ENCODE peak calls at places on chromosomes 11 and 22, in seven cellular contexts. One of them, this sample, is unnamed.

GRCh38 chr22:45997077-45997774 is 20.3 kb upstream of the WNT7B start:
- DNase-seq in tibial nerve: peak
- DNase-seq in brain microvascular endothelial cell: peak
- DNase-seq in Peyer's patch: peak
- DNase-seq in A549: no peak
- DNase-seq in AG04450: peak
- DNase-seq in H9: peak
- DNase-seq in this sample: peak

GRCh38 chr11:57469268-57469667 is 8.9 kb downstream of the RTN4RL2 start:
- DNase-seq in H9: no peak
- DNase-seq in A549: no peak
- DNase-seq in tibial nerve: no peak
- DNase-seq in Peyer's patch: no peak
- DNase-seq in brain microvascular endothelial cell: no peak
- DNase-seq in AG04450: no peak
- DNase-seq in this sample: no peak

GRCh38 chr11:3003396-3004231 is 11.5 kb upstream of the NAP1L4 start:
- DNase-seq in tibial nerve: no peak
- DNase-seq in A549: no peak
- DNase-seq in brain microvascular endothelial cell: no peak
- DNase-seq in H9: no peak
- DNase-seq in Peyer's patch: peak
- DNase-seq in AG04450: no peak
- DNase-seq in this sample: peak

GRCh38 chr11:64859542-64860414 is 15.3 kb upstream of the CDC42BPG start:
- DNase-seq in AG04450: no peak
- DNase-seq in Peyer's patch: no peak
- DNase-seq in H9: no peak
- DNase-seq in brain microvascular endothelial cell: no peak
- DNase-seq in A549: no peak
- DNase-seq in tibial nerve: no peak
- DNase-seq in this sample: no peak

GRCh38 chr11:111414936-111415335 is 35.9 kb upstream of the POU2AF1 start:
- DNase-seq in Peyer's patch: no peak
- DNase-seq in tibial nerve: no peak
- DNase-seq in H9: no peak
- DNase-seq in AG04450: no peak
- DNase-seq in brain microvascular endothelial cell: no peak
- DNase-seq in A549: no peak
- DNase-seq in this sample: no peak

GRCh38 chr11:130937051-130937450 is 20.8 kb upstream of the SNX19 start:
- DNase-seq in AG04450: no peak
- DNase-seq in Peyer's patch: no peak
- DNase-seq in A549: no peak
- DNase-seq in brain microvascular endothelial cell: no peak
- DNase-seq in tibial nerve: no peak
- DNase-seq in H9: no peak
- DNase-seq in this sample: no peak

GRCh38 chr22:50569896-50570535 is 7.3 kb upstream of the SYCE3 start:
- DNase-seq in tibial nerve: no peak
- DNase-seq in brain microvascular endothelial cell: no peak
- DNase-seq in A549: no peak
- DNase-seq in Peyer's patch: no peak
- DNase-seq in H9: no peak
- DNase-seq in AG04450: no peak
- DNase-seq in this sample: no peak

GRCh38 chr11:120137187-120137610 is 714 bp downstream of the TRIM29 start:
- DNase-seq in H9: peak
- DNase-seq in A549: no peak
- DNase-seq in tibial nerve: peak
- DNase-seq in Peyer's patch: peak
- DNase-seq in brain microvascular endothelial cell: no peak
- DNase-seq in AG04450: no peak
- DNase-seq in this sample: peak

GRCh38 chr11:61780581-61781162 is 11.7 kb downstream of the TMEM258 start:
- DNase-seq in Peyer's patch: no peak
- DNase-seq in AG04450: no peak
- DNase-seq in tibial nerve: no peak
- DNase-seq in brain microvascular endothelial cell: no peak
- DNase-seq in A549: no peak
- DNase-seq in H9: no peak
- DNase-seq in this sample: peak

GRCh38 chr11:102620858-102621561 is 4.1 kb downstream of the MMP20 start:
- DNase-seq in H9: no peak
- DNase-seq in AG04450: peak
- DNase-seq in Peyer's patch: no peak
- DNase-seq in brain microvascular endothelial cell: peak
- DNase-seq in A549: no peak
- DNase-seq in tibial nerve: no peak
- DNase-seq in this sample: no peak

GRCh38 chr11:67562951-67563350 is 20.7 kb upstream of the GSTP1 start:
- DNase-seq in A549: no peak
- DNase-seq in AG04450: no peak
- DNase-seq in Peyer's patch: no peak
- DNase-seq in brain microvascular endothelial cell: no peak
- DNase-seq in H9: no peak
- DNase-seq in tibial nerve: no peak
- DNase-seq in this sample: no peak

GRCh38 chr11:70471254-70471653 is 72.9 kb downstream of the CTTN start:
- DNase-seq in Peyer's patch: no peak
- DNase-seq in A549: peak
- DNase-seq in AG04450: no peak
- DNase-seq in tibial nerve: peak
- DNase-seq in brain microvascular endothelial cell: peak
- DNase-seq in H9: peak
- DNase-seq in this sample: peak

GRCh38 chr22:50621948-50622722 is 5.8 kb downstream of the ARSA start:
- DNase-seq in brain microvascular endothelial cell: no peak
- DNase-seq in Peyer's patch: peak
- DNase-seq in tibial nerve: no peak
- DNase-seq in AG04450: no peak
- DNase-seq in H9: peak
- DNase-seq in A549: no peak
- DNase-seq in this sample: peak

GRCh38 chr11:44946268-44946667 is 4.4 kb downstream of the TP53I11 start:
- DNase-seq in brain microvascular endothelial cell: no peak
- DNase-seq in H9: no peak
- DNase-seq in AG04450: no peak
- DNase-seq in A549: no peak
- DNase-seq in Peyer's patch: no peak
- DNase-seq in tibial nerve: peak
- DNase-seq in this sample: no peak

GRCh38 chr22:30038219-30038618 is 42.0 kb upstream of the HORMAD2 start:
- DNase-seq in Peyer's patch: no peak
- DNase-seq in brain microvascular endothelial cell: peak
- DNase-seq in AG04450: no peak
- DNase-seq in A549: peak
- DNase-seq in H9: no peak
- DNase-seq in tibial nerve: no peak
- DNase-seq in this sample: no peak

GRCh38 chr11:65468874-65469333 is 29.9 kb upstream of the MALAT1 start:
- DNase-seq in brain microvascular endothelial cell: no peak
- DNase-seq in Peyer's patch: peak
- DNase-seq in tibial nerve: peak
- DNase-seq in AG04450: no peak
- DNase-seq in A549: peak
- DNase-seq in H9: peak
- DNase-seq in this sample: peak

GRCh38 chr22:16568425-16568758 is 24.2 kb downstream of the CCT8L2 start:
- DNase-seq in brain microvascular endothelial cell: no peak
- DNase-seq in A549: no peak
- DNase-seq in tibial nerve: no peak
- DNase-seq in H9: no peak
- DNase-seq in Peyer's patch: no peak
- DNase-seq in AG04450: no peak
- DNase-seq in this sample: no peak

GRCh38 chr11:74397531-74398243 is 546 bp downstream of the PGM2L1 start:
- DNase-seq in H9: peak
- DNase-seq in A549: peak
- DNase-seq in AG04450: no peak
- DNase-seq in Peyer's patch: no peak
- DNase-seq in brain microvascular endothelial cell: peak
- DNase-seq in tibial nerve: no peak
- DNase-seq in this sample: peak
- H3K27ac ChIP-seq in H9: no peak
- H3K27ac ChIP-seq in A549: peak
- H3K27ac ChIP-seq in AG04450: no peak
- H3K27ac ChIP-seq in Peyer's patch: peak
- H3K27ac ChIP-seq in brain microvascular endothelial cell: peak
- H3K27ac ChIP-seq in tibial nerve: peak
- H3K27ac ChIP-seq in this sample: peak

GRCh38 chr11:1478544-1478943 is 8.0 kb downstream of the MOB2 start:
- DNase-seq in A549: no peak
- DNase-seq in brain microvascular endothelial cell: no peak
- DNase-seq in tibial nerve: no peak
- DNase-seq in Peyer's patch: no peak
- DNase-seq in H9: no peak
- DNase-seq in AG04450: no peak
- DNase-seq in this sample: peak
- TF ChIP-seq CTCF in A549: no peak
- TF ChIP-seq CTCF in brain microvascular endothelial cell: no peak
- TF ChIP-seq CTCF in tibial nerve: no peak
- TF ChIP-seq CTCF in Peyer's patch: no peak
- TF ChIP-seq CTCF in H9: no peak
- TF ChIP-seq CTCF in AG04450: no peak
- TF ChIP-seq CTCF in this sample: no peak

DNA sequence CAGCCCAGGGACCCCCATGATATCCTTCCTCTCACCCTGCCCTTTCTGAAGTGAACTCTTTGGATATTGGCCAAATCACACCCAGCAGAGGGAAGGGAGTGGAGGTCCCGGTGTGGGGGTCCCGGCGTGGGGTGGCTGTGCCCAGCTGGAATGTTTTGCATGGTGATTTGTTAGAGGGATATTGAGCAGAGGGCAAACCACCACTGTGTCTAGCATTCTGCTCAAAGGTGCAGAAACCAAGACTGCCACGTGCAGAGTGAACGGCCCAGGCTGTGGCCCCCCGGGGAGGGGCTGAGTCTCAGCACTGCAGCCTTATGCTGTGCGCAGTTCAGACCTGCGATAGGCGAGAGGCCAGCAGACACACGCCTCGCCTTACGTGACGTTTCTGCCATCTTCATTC is 7.9 kb upstream of the BID start:
- DNase-seq in tibial nerve: no peak
- DNase-seq in brain microvascular endothelial cell: no peak
- DNase-seq in Peyer's patch: no peak
- DNase-seq in A549: no peak
- DNase-seq in H9: no peak
- DNase-seq in AG04450: no peak
- DNase-seq in this sample: no peak
- H3K27ac ChIP-seq in tibial nerve: no peak
- H3K27ac ChIP-seq in brain microvascular endothelial cell: peak
- H3K27ac ChIP-seq in Peyer's patch: peak
- H3K27ac ChIP-seq in A549: peak
- H3K27ac ChIP-seq in H9: no peak
- H3K27ac ChIP-seq in AG04450: peak
- H3K27ac ChIP-seq in this sample: no peak

DNA sequence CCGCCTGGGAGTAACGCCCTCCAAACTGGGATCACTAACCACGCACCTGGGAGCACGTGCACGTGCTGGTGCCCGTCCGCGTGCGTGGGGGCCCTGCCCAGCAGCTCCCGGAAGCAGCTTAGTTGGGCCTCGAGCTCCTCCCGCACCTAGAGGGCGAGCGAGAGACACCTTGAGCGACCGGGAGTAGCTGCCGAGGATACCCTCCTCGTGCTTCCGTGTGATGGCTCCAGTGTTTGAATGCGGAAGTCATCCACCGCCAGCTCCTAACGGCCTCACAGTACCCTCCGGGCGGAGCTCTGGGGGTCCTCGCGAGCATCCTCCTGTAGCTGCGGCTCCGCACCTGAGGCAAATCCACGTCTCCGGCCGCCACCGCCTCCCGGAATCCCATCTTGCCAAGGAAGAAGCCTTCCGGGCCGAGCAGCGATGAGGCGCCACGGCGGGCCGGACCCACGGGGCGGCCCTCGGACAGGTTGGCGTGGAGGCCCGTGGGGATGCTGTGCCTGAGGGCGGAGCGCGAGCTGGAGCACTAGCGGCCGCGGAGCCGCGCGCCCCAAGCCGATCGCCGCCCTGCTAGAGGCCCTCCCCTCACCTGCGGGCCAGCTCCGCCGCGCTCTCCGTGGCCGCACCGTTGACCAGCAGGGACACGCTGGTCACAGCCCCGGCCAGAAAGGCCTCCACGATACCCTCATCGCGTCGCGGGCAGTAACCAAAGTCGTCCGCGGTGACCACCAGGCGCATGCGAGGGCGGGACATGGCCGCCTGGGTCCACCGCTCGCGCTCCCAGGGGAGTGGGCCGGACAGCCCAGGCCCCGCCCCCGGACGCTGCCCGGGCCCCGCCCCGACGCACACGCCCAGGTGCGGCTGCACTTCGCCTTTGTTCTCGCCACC is at the start of gene YDJC:
- DNase-seq in H9: peak
- DNase-seq in brain microvascular endothelial cell: peak
- DNase-seq in tibial nerve: peak
- DNase-seq in Peyer's patch: peak
- DNase-seq in AG04450: peak
- DNase-seq in A549: peak
- DNase-seq in this sample: peak
- TF ChIP-seq CTCF in H9: peak
- TF ChIP-seq CTCF in brain microvascular endothelial cell: peak
- TF ChIP-seq CTCF in tibial nerve: peak
- TF ChIP-seq CTCF in Peyer's patch: peak
- TF ChIP-seq CTCF in AG04450: peak
- TF ChIP-seq CTCF in A549: peak
- TF ChIP-seq CTCF in this sample: peak

DNA sequence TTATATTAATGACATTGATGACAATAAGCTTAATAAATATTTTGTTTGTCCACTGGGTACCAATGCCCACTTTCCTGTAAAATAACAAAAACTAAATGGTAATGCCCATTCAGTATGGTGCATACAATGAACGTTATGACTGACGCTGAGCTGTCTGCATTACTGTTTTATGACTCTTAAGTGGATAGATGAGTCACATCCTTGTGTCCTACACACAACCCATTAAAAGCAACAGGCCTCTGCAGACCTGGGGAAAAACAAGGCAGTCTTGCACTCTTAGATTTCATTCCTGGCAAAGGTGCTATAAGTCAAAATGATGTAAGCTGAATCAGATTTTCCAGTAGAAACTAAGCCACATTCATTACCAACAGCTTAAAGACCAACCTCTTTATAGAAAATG is 176.3 kb upstream of the TMEM45B start:
- DNase-seq in tibial nerve: no peak
- DNase-seq in A549: peak
- DNase-seq in brain microvascular endothelial cell: peak
- DNase-seq in H9: no peak
- DNase-seq in Peyer's patch: no peak
- DNase-seq in AG04450: peak
- DNase-seq in this sample: no peak
- H3K27ac ChIP-seq in tibial nerve: no peak
- H3K27ac ChIP-seq in A549: peak
- H3K27ac ChIP-seq in brain microvascular endothelial cell: peak
- H3K27ac ChIP-seq in H9: no peak
- H3K27ac ChIP-seq in Peyer's patch: no peak
- H3K27ac ChIP-seq in AG04450: no peak
- H3K27ac ChIP-seq in this sample: no peak

This sample was measured in upper lobe of right lung.